ENCODE peak calls at places on chromosomes 13 and 19, in six cellular contexts. L is cardiac fibroblast; T is AG04450; O is ELR; B is activated T-helper 2 cell treated with anti-CD3 and anti-CD28 coated beads, Interferon-gamma antibody, Interleukin-2, Interleukin-4, amounts not matched to agents 10 μg/mL and 5 μg/mL and 100 μg/mL, durations not matched to agents 14 hours and 24 hours and 36 hours; E is AML-193. N is an unnamed sample.
A peak's percentile ranks its signal among the peaks of the same experiment; 100 is the strongest.

GRCh38 chr19:34430738-34431625 is 2.8 kb downstream of the UBA2 start:
- DNase-seq in L (peak; percentile 73), T (no peak), O (peak; percentile 76), B (peak; percentile 24), E (peak; percentile 67), N (peak; percentile 58)

GRCh38 chr19:45975296-45975695 is 1.6 kb upstream of the NOVA2 start:
- DNase-seq in L (no peak), T (no peak), O (no peak), B (no peak), E (no peak), N (no peak)

GRCh38 chr13:95623141-95623540 is 21.4 kb downstream of the DZIP1 start:
- DNase-seq in L (no peak), T (no peak), O (no peak), B (no peak), E (no peak), N (no peak)

GRCh38 chr19:28543244-28543776 is 669.6 kb downstream of the UQCRFS1 start:
- DNase-seq in L (no peak), T (no peak), O (no peak), B (no peak), E (no peak), N (no peak)

GRCh38 chr13:34044660-34045080 is 226.7 kb downstream of the RFC3 start:
- DNase-seq in L (peak; percentile 73), T (peak; percentile 18), O (peak; percentile 90), B (no peak), E (no peak), N (no peak)

GRCh38 chr19:39692166-39692565 is 12.1 kb upstream of the LGALS14 start:
- DNase-seq in L (no peak), T (no peak), O (no peak), B (no peak), E (no peak), N (no peak)

GRCh38 chr19:6678690-6679109 is 8.7 kb upstream of the TNFSF14 start:
- DNase-seq in L (peak; percentile 67), T (no peak), O (peak; percentile 77), B (no peak), E (no peak), N (no peak)

GRCh38 chr19:18224525-18225354 is 1.5 kb downstream of the PDE4C start:
- DNase-seq in L (peak; percentile 99), T (peak; percentile 99), O (peak; percentile 99), B (peak; percentile 85), E (no peak), N (peak; percentile 93)

GRCh38 chr19:4970558-4971423 is 1.9 kb downstream of the KDM4B start:
- DNase-seq in L (peak; percentile 37), T (no peak), O (peak; percentile 53), B (no peak), E (peak; percentile 20), N (peak; percentile 14)

GRCh38 chr19:41868989-41869300 is 8.1 kb upstream of the CD79A start:
- DNase-seq in L (no peak), T (no peak), O (no peak), B (no peak), E (no peak), N (no peak)

GRCh38 chr13:59145381-59145780 is 1018.3 kb downstream of the DIAPH3 start:
- DNase-seq in L (no peak), T (no peak), O (no peak), B (no peak), E (no peak), N (no peak)

GRCh38 chr13:79779761-79780160 is 298.8 kb downstream of the NDFIP2 start:
- DNase-seq in L (peak; percentile 85), T (no peak), O (peak; percentile 16), B (no peak), E (peak; percentile 77), N (peak; percentile 41)

GRCh38 chr13:98484289-98485219 is 92.4 kb downstream of the STK24 start:
- DNase-seq in L (peak; percentile 98), T (no peak), O (peak; percentile 99), B (no peak), E (peak; percentile 61), N (peak; percentile 92)

GRCh38 chr19:11018743-11019142 is 57.9 kb downstream of the SMARCA4 start:
- DNase-seq in L (no peak), T (no peak), O (no peak), B (no peak), E (no peak), N (no peak)

GRCh38 chr13:107375701-107376350 is 807.9 kb upstream of the ARGLU1 start:
- DNase-seq in L (no peak), T (no peak), O (no peak), B (no peak), E (no peak), N (no peak)

GRCh38 chr13:65461590-65461989 is 1768.5 kb downstream of the PCDH9 start:
- DNase-seq in L (peak; percentile 36), T (peak; percentile 24), O (peak; percentile 28), B (no peak), E (no peak), N (no peak)

GRCh38 chr13:24244802-24245201 is 64.6 kb upstream of the C1QTNF9 start:
- DNase-seq in L (no peak), T (no peak), O (no peak), B (no peak), E (no peak), N (no peak)

GRCh38 chr13:40271931-40272775 is 394.3 kb downstream of the FOXO1 start:
- DNase-seq in L (peak; percentile 83), T (no peak), O (peak; percentile 31), B (no peak), E (no peak), N (no peak)

GRCh38 chr13:88377852-88378251 is 706.7 kb downstream of the SLITRK5 start:
- DNase-seq in L (no peak), T (no peak), O (no peak), B (no peak), E (no peak), N (no peak)

GRCh38 chr19:18091217-18091608 is 4.5 kb upstream of the IL12RB1 start:
- DNase-seq in L (no peak), T (no peak), O (no peak), B (peak; percentile 71), E (peak; percentile 67), N (peak; percentile 94)

GRCh38 chr13:43153436-43154082 is 130.2 kb downstream of the DNAJC15 start:
- DNase-seq in L (peak; percentile 85), T (peak; percentile 6), O (peak; percentile 97), B (no peak), E (no peak), N (no peak)

GRCh38 chr13:46361535-46361934 is 25.5 kb downstream of the RUBCNL start:
- DNase-seq in L (no peak), T (no peak), O (peak; percentile 24), B (no peak), E (no peak), N (no peak)